ENCODE peak calls at places on chromosomes 3 and 15, in four cellular contexts. R, U, H and L are unnamed samples.

GRCh38 chr15:58369261-58369699 is 62.5 kb upstream of the LIPC start:
- DNase-seq in R (no peak), H (no peak), U (no peak), L (no peak)

GRCh38 chr3:167882057-167882667 is 146.6 kb downstream of the SERPINI1 start:
- DNase-seq in H (no peak), R (peak), U (no peak), L (peak)

GRCh38 chr3:71511446-71511845 is 72.1 kb downstream of the FOXP1 start:
- DNase-seq in H (no peak), U (no peak), R (no peak), L (no peak)

GRCh38 chr3:142657033-142657432 is 60.8 kb downstream of the PLS1 start:
- DNase-seq in U (no peak), H (no peak), R (no peak), L (no peak)

GRCh38 chr3:31701286-31701685 is 168.6 kb downstream of the STT3B start:
- DNase-seq in U (no peak), R (peak), H (no peak), L (no peak)

GRCh38 chr3:94694894-94695293 is 632.0 kb downstream of the NSUN3 start:
- DNase-seq in U (no peak), R (no peak), H (no peak), L (no peak)

GRCh38 chr3:167861649-167862048 is 126.1 kb downstream of the SERPINI1 start:
- DNase-seq in H (no peak), U (no peak), R (peak), L (no peak)

GRCh38 chr3:69499899-69500316 is 114.0 kb upstream of the FRMD4B start:
- DNase-seq in H (peak), R (no peak), U (peak), L (no peak)

GRCh38 chr3:98966434-98966833 is 64.9 kb upstream of the DCBLD2 start:
- DNase-seq in U (no peak), R (no peak), H (no peak), L (no peak)

GRCh38 chr3:30294241-30294667 is 312.1 kb upstream of the TGFBR2 start:
- DNase-seq in U (no peak), R (no peak), H (no peak), L (no peak)

GRCh38 chr3:127884069-127884468 is 31.0 kb upstream of the KBTBD12 start:
- DNase-seq in U (no peak), R (no peak), H (no peak), L (no peak)

GRCh38 chr3:69791919-69792399 is 52.7 kb downstream of the MITF start:
- DNase-seq in R (peak), H (no peak), U (no peak), L (peak)

GRCh38 chr15:77836116-77836798 is 203.5 kb upstream of the LINGO1 start:
- DNase-seq in U (no peak), R (peak), H (no peak), L (peak)

GRCh38 chr15:36501063-36501678 is 78.3 kb upstream of the CDIN1 start:
- DNase-seq in R (peak), H (no peak), U (no peak), L (peak)

GRCh38 chr15:51128701-51129100 is 34.0 kb upstream of the TNFAIP8L3 start:
- DNase-seq in R (no peak), U (no peak), H (no peak), L (no peak)

GRCh38 chr15:57728436-57728835 is 21.9 kb downstream of the POLR2M start:
- DNase-seq in U (no peak), H (no peak), R (no peak), L (no peak)

GRCh38 chr15:36605626-36606263 is 26.3 kb downstream of the CDIN1 start:
- DNase-seq in R (no peak), H (no peak), U (no peak), L (no peak)

GRCh38 chr3:167493240-167493639 is 19.4 kb upstream of the SERPINI2 start:
- DNase-seq in H (no peak), R (peak), U (no peak), L (peak)

GRCh38 chr3:19799115-19799514 is 134.9 kb downstream of the EFHB start:
- DNase-seq in H (no peak), U (no peak), R (no peak), L (no peak)

GRCh38 chr3:45760878-45761711 is 35.2 kb downstream of the SLC6A20 start:
- DNase-seq in R (peak), U (peak), H (no peak), L (peak)

GRCh38 chr3:146827836-146828235 is 222.7 kb upstream of the PLSCR5 start:
- DNase-seq in U (no peak), R (no peak), H (no peak), L (no peak)

GRCh38 chr15:69789648-69790393 is 307.9 kb downstream of the TLE3 start:
- DNase-seq in H (no peak), U (no peak), R (no peak), L (no peak)

GRCh38 chr15:51180534-51180933 is 85.8 kb upstream of the TNFAIP8L3 start:
- DNase-seq in H (no peak), U (no peak), R (no peak), L (no peak)

GRCh38 chr15:64146885-64147681 is 4.4 kb upstream of the SNX22 start:
- DNase-seq in R (no peak), H (no peak), U (no peak), L (peak)
- TF ChIP-seq POLR2A in R (no peak), H (no peak), U (no peak), L (no peak)

GRCh38 chr15:99707481-99708270 is 25.6 kb downstream of the LYSMD4 start:
- DNase-seq in H (no peak), R (no peak), U (no peak), L (no peak)

GRCh38 chr15:99708563-99708962 is 24.7 kb downstream of the LYSMD4 start:
- DNase-seq in U (peak), R (peak), H (peak), L (peak)

GRCh38 chr15:99704444-99704838 is 28.8 kb downstream of the LYSMD4 start:
- DNase-seq in H (peak), U (no peak), R (peak), L (peak)

GRCh38 chr15:99709243-99709986 is 23.8 kb downstream of the LYSMD4 start:
- DNase-seq in R (no peak), U (no peak), H (no peak), L (no peak)

DNA sequence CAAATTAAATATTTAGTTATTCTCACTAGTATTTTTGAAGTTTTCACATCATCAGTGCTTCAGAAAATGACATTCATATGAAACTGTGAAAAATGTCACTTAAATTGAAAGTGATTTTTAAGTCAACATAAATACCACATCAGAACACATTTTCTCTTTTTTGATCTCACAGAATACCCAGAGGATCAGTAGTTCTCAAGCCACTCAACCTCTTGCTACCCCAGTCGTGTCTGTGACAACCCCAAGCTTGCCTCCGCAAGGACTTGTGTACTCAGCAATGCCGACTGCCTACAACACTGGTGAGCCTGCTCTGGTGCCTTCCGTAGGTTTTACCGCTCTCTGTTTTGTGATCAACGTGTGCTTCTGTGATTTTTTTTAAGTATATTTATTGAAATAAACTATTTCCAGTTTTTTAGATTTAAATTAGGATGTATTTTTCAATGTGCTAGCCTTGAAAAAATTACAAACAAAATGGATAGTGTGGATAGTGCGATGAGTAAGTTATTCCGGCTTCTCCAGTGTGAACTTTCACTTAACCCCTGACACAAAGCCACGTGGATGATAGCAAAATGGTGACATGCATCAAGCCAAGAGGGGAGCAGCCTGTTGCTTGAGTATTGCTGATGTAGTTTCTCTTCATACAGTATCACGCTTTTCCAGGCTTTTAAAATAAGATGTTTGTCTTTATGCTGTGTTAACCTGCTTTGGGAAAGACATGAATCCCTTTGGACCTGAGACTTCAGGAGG is 26.5 kb downstream of the LYSMD4 start:
- DNase-seq in R (no peak), U (no peak), H (no peak), L (no peak)
- TF ChIP-seq POLR2A in R (no peak), U (no peak), H (no peak), L (no peak)

DNA sequence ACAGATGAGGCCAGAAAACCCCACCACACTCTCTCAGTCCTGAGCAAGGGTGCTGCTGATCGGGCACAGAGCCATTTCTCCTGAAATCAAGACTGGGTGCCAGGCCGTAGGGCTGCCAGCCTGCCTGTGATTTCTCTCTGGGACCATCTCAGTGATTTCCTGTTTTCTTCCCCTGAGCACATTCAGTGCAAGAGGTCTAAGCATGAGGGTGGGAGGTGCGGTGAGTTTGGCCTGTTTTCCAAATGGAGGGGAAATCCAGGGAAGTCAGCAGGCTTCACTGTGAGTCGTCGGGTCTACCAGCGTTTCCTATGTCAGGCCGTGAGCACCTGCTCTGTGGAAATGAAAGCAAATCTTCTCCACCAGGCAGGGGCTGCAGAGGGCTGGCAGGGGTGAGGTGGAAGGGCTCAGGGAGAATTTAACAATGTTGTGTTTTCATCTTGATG is 82.3 kb downstream of the ST6GAL1 start:
- DNase-seq in U (no peak), R (peak), H (no peak), L (no peak)
- TF ChIP-seq POLR2A in U (no peak), R (no peak), H (no peak), L (no peak)

GRCh38 chr3:171460226-171461086 is at the start of gene TNIK:
- DNase-seq in R (peak), H (peak), U (peak), L (peak)
- TF ChIP-seq POLR2A in R (peak), H (no peak), U (no peak), L (peak)

GRCh38 chr15:40694706-40695468 is at the start of gene RAD51:
- DNase-seq in R (peak), U (peak), H (peak), L (peak)
- TF ChIP-seq POLR2A in R (peak), U (peak), H (no peak), L (peak)

DNA sequence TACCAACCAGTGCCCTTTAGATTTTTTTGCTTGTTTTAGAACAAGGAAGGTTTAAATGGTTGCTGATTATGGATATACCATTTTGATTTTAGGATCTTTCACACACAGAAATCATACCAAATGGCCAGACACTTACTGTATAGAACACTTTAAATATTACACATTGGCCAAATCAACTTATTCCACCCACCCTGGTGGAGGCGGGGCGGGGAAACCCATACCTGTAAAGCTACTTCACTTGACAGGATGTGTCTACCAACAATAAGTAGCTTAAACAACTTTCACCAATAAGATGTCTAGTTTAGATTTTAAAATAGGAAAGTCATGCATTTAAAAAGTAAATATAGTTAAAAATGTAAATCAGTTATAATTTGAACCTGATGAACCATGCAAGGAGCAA is 17.0 kb upstream of the SFMBT1 start:
- DNase-seq in H (no peak), U (no peak), R (no peak), L (no peak)
- TF ChIP-seq POLR2A in H (no peak), U (no peak), R (no peak), L (no peak)

GRCh38 chr3:189108032-189108431 is 63.7 kb upstream of the TPRG1 start:
- DNase-seq in U (no peak), R (no peak), H (no peak), L (no peak)
- TF ChIP-seq POLR2A in U (no peak), R (no peak), H (no peak), L (no peak)

GRCh38 chr3:35639251-35640185 is at the start of gene ARPP21:
- DNase-seq in U (no peak), R (peak), H (no peak), L (peak)
- TF ChIP-seq POLR2A in U (no peak), R (no peak), H (no peak), L (no peak)

DNA sequence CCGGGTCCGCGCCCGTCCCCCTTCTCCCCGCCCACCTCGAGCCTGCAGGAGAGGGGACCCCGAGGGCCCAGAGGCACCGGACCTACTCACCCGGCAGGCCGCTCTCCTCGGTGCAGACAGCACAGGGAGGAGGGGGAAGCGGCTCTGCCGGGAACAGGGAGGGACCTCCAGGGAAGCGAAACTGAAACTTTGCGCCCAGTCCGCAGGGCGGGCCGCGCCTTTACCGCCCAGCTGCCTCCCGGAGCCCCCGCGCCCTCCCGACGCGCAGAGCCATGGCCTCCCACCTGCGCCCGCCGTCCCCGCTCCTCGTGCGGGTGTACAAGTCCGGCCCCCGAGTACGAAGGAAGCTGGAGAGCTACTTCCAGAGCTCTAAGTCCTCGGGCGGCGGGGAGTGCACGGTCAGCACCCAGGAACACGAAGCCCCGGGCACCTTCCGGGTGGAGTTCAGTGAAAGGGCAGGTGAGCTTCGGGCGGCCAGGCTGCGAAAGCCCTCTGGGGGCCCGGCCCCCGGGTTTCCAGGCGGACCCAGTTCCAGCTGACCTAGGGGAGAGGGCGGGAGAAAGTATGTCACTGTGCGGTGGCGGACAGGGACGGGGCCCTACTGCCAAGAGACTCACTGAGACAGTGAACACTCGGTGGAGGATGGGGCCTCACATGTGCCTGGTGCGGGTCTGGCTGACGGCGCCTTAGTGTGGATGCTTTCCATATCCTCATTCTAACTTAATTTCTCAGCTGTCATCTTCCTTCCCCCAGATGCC is at the start of the genes DTX3L and PARP9:
- DNase-seq in R (peak), U (peak), H (peak), L (peak)
- TF ChIP-seq POLR2A in R (peak), U (peak), H (no peak), L (peak)

DNA sequence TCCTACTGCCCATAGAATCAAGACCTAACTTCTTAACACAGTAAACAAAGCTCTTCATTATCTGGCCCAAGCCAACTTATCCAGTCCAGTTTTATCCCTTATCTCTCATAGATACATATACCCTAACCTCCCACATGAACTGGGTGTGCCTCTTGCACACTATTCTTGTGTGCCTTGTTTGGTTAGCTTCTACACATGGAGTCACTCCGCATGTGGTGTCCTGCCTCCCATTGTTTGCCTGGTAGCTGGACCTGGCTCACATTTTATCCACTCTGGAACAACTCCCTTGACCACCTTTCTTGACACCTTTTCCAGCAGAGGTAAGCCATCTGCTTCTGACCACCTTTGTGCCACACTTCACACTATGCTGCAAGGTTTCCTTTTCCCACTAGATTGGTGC is 15.2 kb downstream of the TIPARP start:
- DNase-seq in U (no peak), R (no peak), H (no peak), L (peak)
- TF ChIP-seq POLR2A in U (no peak), R (no peak), H (no peak), L (no peak)